ENCODE peak calls at places on chromosomes 5 and 9, in nine cellular contexts. U is fibroblast of mammary gland, Q is HuH-7, D is dermis blood vessel endothelial cell, K is astrocyte of the spinal cord, T is fibroblast of villous mesenchyme, E is EL, B is cardiac fibroblast, F is neural progenitor cell. O is an unnamed sample.

GRCh38 chr5:94748212-94748611 is 129.7 kb downstream of the SLF1 start:
- DNase-seq in U (no peak), Q (no peak), D (no peak), K (no peak), T (no peak), E (no peak), B (no peak), F (no peak), O (no peak)

GRCh38 chr5:88858392-88858791 is 24.6 kb downstream of the MEF2C start:
- DNase-seq in U (no peak), Q (no peak), D (no peak), K (no peak), T (no peak), E (no peak), B (no peak), F (no peak), O (no peak)

GRCh38 chr9:128108784-128109709 is 18.5 kb downstream of the PTGES2 start:
- DNase-seq in U (no peak), Q (no peak), D (no peak), K (no peak), T (no peak), E (no peak), B (no peak), F (no peak), O (no peak)

GRCh38 chr5:56457887-56458451 is 224.8 kb upstream of the ANKRD55 start:
- DNase-seq in U (no peak), Q (no peak), D (no peak), K (no peak), T (peak; percentile 62), E (peak; percentile 27), B (peak; percentile 46), F (no peak), O (no peak)

GRCh38 chr9:4875559-4875958 is 82.8 kb downstream of the RCL1 start:
- DNase-seq in U (no peak), Q (no peak), D (no peak), K (no peak), T (no peak), E (no peak), B (no peak), F (no peak), O (no peak)

GRCh38 chr9:25094518-25094917 is 548.8 kb upstream of the IZUMO3 start:
- DNase-seq in U (no peak), Q (no peak), D (no peak), K (no peak), T (no peak), E (no peak), B (no peak), F (no peak), O (no peak)

GRCh38 chr5:87899109-87900100 is 369.2 kb downstream of the TMEM161B start:
- DNase-seq in U (peak; percentile 42), Q (no peak), D (peak; percentile 24), K (peak; percentile 79), T (peak; percentile 38), E (peak; percentile 1), B (peak; percentile 5), F (peak; percentile 88), O (peak; percentile 68)

GRCh38 chr9:27491164-27491563 is 32.9 kb upstream of the IFNK start:
- DNase-seq in U (peak; percentile 25), Q (no peak), D (no peak), K (no peak), T (peak; percentile 38), E (no peak), B (peak; percentile 5), F (no peak), O (no peak)

GRCh38 chr9:134390947-134391318 is 64.7 kb downstream of the RXRA start:
- DNase-seq in U (no peak), Q (no peak), D (no peak), K (no peak), T (no peak), E (no peak), B (no peak), F (no peak), O (no peak)

GRCh38 chr5:149015561-149015960 is 47.3 kb downstream of the SH3TC2 start:
- DNase-seq in U (peak; percentile 44), Q (no peak), D (peak; percentile 53), K (no peak), T (no peak), E (no peak), B (no peak), F (no peak), O (no peak)

GRCh38 chr5:1911773-1912235 is 29.1 kb upstream of the IRX4 start:
- DNase-seq in U (no peak), Q (no peak), D (no peak), K (no peak), T (no peak), E (no peak), B (no peak), F (no peak), O (no peak)

GRCh38 chr9:100064872-100065581 is 33.8 kb downstream of the ERP44 start:
- DNase-seq in U (peak; percentile 85), Q (no peak), D (no peak), K (peak; percentile 41), T (peak; percentile 61), E (peak; percentile 78), B (peak; percentile 42), F (no peak), O (no peak)

GRCh38 chr9:36189978-36190377 is 743 bp upstream of the CLTA start:
- DNase-seq in U (no peak), Q (no peak), D (peak; percentile 47), K (no peak), T (no peak), E (no peak), B (no peak), F (peak; percentile 40), O (no peak)

GRCh38 chr5:74130141-74130897 is 504.3 kb downstream of the ARHGEF28 start:
- DNase-seq in U (no peak), Q (no peak), D (no peak), K (no peak), T (no peak), E (no peak), B (no peak), F (no peak), O (no peak)

GRCh38 chr5:55850839-55851674 is at the start of gene IL31RA:
- DNase-seq in U (peak; percentile 89), Q (no peak), D (peak; percentile 67), K (peak; percentile 91), T (peak; percentile 87), E (peak; percentile 85), B (peak; percentile 70), F (no peak), O (peak; percentile 29)

GRCh38 chr9:134909511-134910105 is 8.1 kb downstream of the FCN1 start:
- DNase-seq in U (no peak), Q (no peak), D (no peak), K (no peak), T (no peak), E (no peak), B (no peak), F (no peak), O (no peak)

GRCh38 chr5:32044904-32045303 is 129.2 kb downstream of the GOLPH3 start:
- DNase-seq in U (peak; percentile 81), Q (no peak), D (no peak), K (peak; percentile 62), T (peak; percentile 45), E (peak; percentile 82), B (peak; percentile 46), F (no peak), O (peak; percentile 92)

GRCh38 chr5:124883686-124884085 is 137.2 kb upstream of the ZNF608 start:
- DNase-seq in U (no peak), Q (no peak), D (no peak), K (no peak), T (no peak), E (no peak), B (no peak), F (no peak), O (no peak)

GRCh38 chr5:140140435-140140834 is 14.7 kb downstream of the IGIP start:
- DNase-seq in U (no peak), Q (no peak), D (no peak), K (no peak), T (no peak), E (no peak), B (peak; percentile 31), F (no peak), O (no peak)

GRCh38 chr9:91844170-91844569 is 105.9 kb downstream of the ROR2 start:
- DNase-seq in U (no peak), Q (no peak), D (no peak), K (no peak), T (no peak), E (no peak), B (no peak), F (no peak), O (no peak)

GRCh38 chr9:107520186-107520585 is 30.6 kb upstream of the KLF4 start:
- DNase-seq in U (no peak), Q (no peak), D (no peak), K (no peak), T (no peak), E (no peak), B (no peak), F (no peak), O (no peak)

GRCh38 chr5:43038523-43038989 is 1.6 kb downstream of the ANXA2R start:
- DNase-seq in U (no peak), Q (no peak), D (peak; percentile 60), K (peak; percentile 90), T (no peak), E (no peak), B (no peak), F (peak; percentile 51), O (no peak)

GRCh38 chr9:129483467-129484324 is 137.2 kb downstream of the C9orf50 start:
- DNase-seq in U (peak; percentile 94), Q (peak; percentile 85), D (peak; percentile 69), K (peak; percentile 93), T (peak; percentile 97), E (peak; percentile 84), B (peak; percentile 98), F (peak; percentile 60), O (peak; percentile 80)

GRCh38 chr9:112145886-112146285 is 29.2 kb downstream of the SUSD1 start:
- DNase-seq in U (no peak), Q (no peak), D (peak; percentile 9), K (no peak), T (no peak), E (no peak), B (no peak), F (no peak), O (no peak)

GRCh38 chr5:110086658-110087388 is 397.1 kb downstream of the MAN2A1 start:
- DNase-seq in U (peak; percentile 100), Q (no peak), D (no peak), K (peak; percentile 94), T (peak; percentile 90), E (peak; percentile 66), B (peak; percentile 78), F (no peak), O (peak; percentile 29)

GRCh38 chr9:116617389-116617788 is 69.7 kb upstream of the TRIM32 start:
- DNase-seq in U (no peak), Q (no peak), D (no peak), K (no peak), T (no peak), E (no peak), B (no peak), F (no peak), O (no peak)

GRCh38 chr5:104372796-104373195 is 810.2 kb upstream of the NUDT12 start:
- DNase-seq in U (no peak), Q (no peak), D (no peak), K (no peak), T (peak; percentile 18), E (no peak), B (peak; percentile 2), F (no peak), O (no peak)

GRCh38 chr5:87300744-87301143 is 33.1 kb downstream of the RASA1 start:
- DNase-seq in U (peak; percentile 96), Q (no peak), D (peak; percentile 86), K (peak; percentile 91), T (peak; percentile 86), E (peak; percentile 96), B (peak; percentile 73), F (no peak), O (peak; percentile 25)

GRCh38 chr5:98503582-98503981 is 269.9 kb upstream of the RGMB start:
- DNase-seq in U (no peak), Q (no peak), D (no peak), K (no peak), T (no peak), E (no peak), B (no peak), F (peak; percentile 35), O (no peak)

GRCh38 chr5:132916086-132916485 is 42.6 kb downstream of the LEAP2 start:
- DNase-seq in U (no peak), Q (no peak), D (no peak), K (no peak), T (no peak), E (no peak), B (no peak), F (no peak), O (no peak)

GRCh38 chr9:97388721-97389238 is 23.1 kb upstream of the TDRD7 start:
- DNase-seq in U (no peak), Q (no peak), D (no peak), K (no peak), T (no peak), E (peak; percentile 23), B (no peak), F (no peak), O (no peak)

O was measured in A673.